ENCODE peak calls at places on chromosomes 11 and 22, in ten cellular contexts. One of them, this sample, is unnamed.

GRCh38 chr11:60127311-60127811 is 38.9 kb downstream of the MS4A2 start:
- DNase-seq in thoracic aorta: no peak
- DNase-seq in AG04450: no peak
- DNase-seq in adrenal gland: no peak
- DNase-seq in bronchial epithelial cell: peak; percentile 82
- DNase-seq in psoas muscle: no peak
- DNase-seq in cardiac fibroblast: no peak
- DNase-seq in fibroblast of pulmonary artery: no peak
- DNase-seq in H1: no peak
- DNase-seq in lower leg skin: no peak
- DNase-seq in this sample: no peak

GRCh38 chr11:93143800-93144199 is 54.0 kb downstream of the SLC36A4 start:
- DNase-seq in thoracic aorta: no peak
- DNase-seq in cardiac fibroblast: no peak
- DNase-seq in adrenal gland: no peak
- DNase-seq in lower leg skin: no peak
- DNase-seq in AG04450: no peak
- DNase-seq in psoas muscle: no peak
- DNase-seq in bronchial epithelial cell: no peak
- DNase-seq in fibroblast of pulmonary artery: no peak
- DNase-seq in H1: no peak
- DNase-seq in this sample: no peak

GRCh38 chr22:49934891-49935557 is 16.6 kb downstream of the CRELD2 start:
- DNase-seq in adrenal gland: peak; percentile 72
- DNase-seq in psoas muscle: peak; percentile 92
- DNase-seq in cardiac fibroblast: peak; percentile 85
- DNase-seq in AG04450: no peak
- DNase-seq in bronchial epithelial cell: no peak
- DNase-seq in thoracic aorta: no peak
- DNase-seq in H1: no peak
- DNase-seq in lower leg skin: peak; percentile 96
- DNase-seq in fibroblast of pulmonary artery: peak; percentile 62
- DNase-seq in this sample: no peak

GRCh38 chr11:73384871-73385692 is 8.9 kb downstream of the RELT start:
- DNase-seq in H1: no peak
- DNase-seq in AG04450: no peak
- DNase-seq in bronchial epithelial cell: no peak
- DNase-seq in lower leg skin: no peak
- DNase-seq in fibroblast of pulmonary artery: no peak
- DNase-seq in cardiac fibroblast: no peak
- DNase-seq in adrenal gland: peak; percentile 47
- DNase-seq in thoracic aorta: no peak
- DNase-seq in psoas muscle: peak; percentile 52
- DNase-seq in this sample: no peak

GRCh38 chr11:47980907-47981621 is 705 bp downstream of the PTPRJ start:
- DNase-seq in lower leg skin: peak; percentile 89
- DNase-seq in AG04450: no peak
- DNase-seq in H1: no peak
- DNase-seq in fibroblast of pulmonary artery: peak; percentile 41
- DNase-seq in adrenal gland: peak; percentile 41
- DNase-seq in bronchial epithelial cell: no peak
- DNase-seq in cardiac fibroblast: peak; percentile 56
- DNase-seq in thoracic aorta: no peak
- DNase-seq in psoas muscle: peak; percentile 56
- DNase-seq in this sample: no peak

GRCh38 chr11:779120-779954 is 2.0 kb upstream of the GATD1 start:
- DNase-seq in H1: no peak
- DNase-seq in psoas muscle: no peak
- DNase-seq in bronchial epithelial cell: no peak
- DNase-seq in fibroblast of pulmonary artery: no peak
- DNase-seq in cardiac fibroblast: no peak
- DNase-seq in thoracic aorta: no peak
- DNase-seq in lower leg skin: no peak
- DNase-seq in adrenal gland: no peak
- DNase-seq in AG04450: no peak
- DNase-seq in this sample: no peak

GRCh38 chr22:37627091-37627490 is 12.4 kb upstream of the SH3BP1 start:
- DNase-seq in adrenal gland: no peak
- DNase-seq in bronchial epithelial cell: no peak
- DNase-seq in AG04450: no peak
- DNase-seq in psoas muscle: no peak
- DNase-seq in lower leg skin: no peak
- DNase-seq in cardiac fibroblast: no peak
- DNase-seq in fibroblast of pulmonary artery: no peak
- DNase-seq in H1: no peak
- DNase-seq in thoracic aorta: no peak
- DNase-seq in this sample: no peak

GRCh38 chr11:126968915-126969314 is 31.7 kb downstream of the KIRREL3 start:
- DNase-seq in AG04450: no peak
- DNase-seq in lower leg skin: no peak
- DNase-seq in thoracic aorta: no peak
- DNase-seq in fibroblast of pulmonary artery: no peak
- DNase-seq in H1: peak; percentile 44
- DNase-seq in cardiac fibroblast: no peak
- DNase-seq in bronchial epithelial cell: peak; percentile 6
- DNase-seq in psoas muscle: no peak
- DNase-seq in adrenal gland: no peak
- DNase-seq in this sample: no peak

GRCh38 chr22:30882974-30883533 is 85.5 kb downstream of the MORC2 start:
- DNase-seq in psoas muscle: no peak
- DNase-seq in lower leg skin: no peak
- DNase-seq in fibroblast of pulmonary artery: no peak
- DNase-seq in thoracic aorta: no peak
- DNase-seq in H1: no peak
- DNase-seq in bronchial epithelial cell: no peak
- DNase-seq in AG04450: no peak
- DNase-seq in adrenal gland: no peak
- DNase-seq in cardiac fibroblast: no peak
- DNase-seq in this sample: no peak

GRCh38 chr22:30880847-30881246 is 87.7 kb downstream of the MORC2 start:
- DNase-seq in adrenal gland: no peak
- DNase-seq in thoracic aorta: no peak
- DNase-seq in AG04450: no peak
- DNase-seq in psoas muscle: no peak
- DNase-seq in lower leg skin: no peak
- DNase-seq in cardiac fibroblast: no peak
- DNase-seq in H1: no peak
- DNase-seq in fibroblast of pulmonary artery: no peak
- DNase-seq in bronchial epithelial cell: no peak
- DNase-seq in this sample: no peak

GRCh38 chr22:30880181-30880601 is 88.4 kb downstream of the MORC2 start:
- DNase-seq in fibroblast of pulmonary artery: no peak
- DNase-seq in AG04450: no peak
- DNase-seq in thoracic aorta: no peak
- DNase-seq in adrenal gland: no peak
- DNase-seq in lower leg skin: no peak
- DNase-seq in cardiac fibroblast: no peak
- DNase-seq in H1: no peak
- DNase-seq in bronchial epithelial cell: no peak
- DNase-seq in psoas muscle: no peak
- DNase-seq in this sample: no peak

GRCh38 chr22:30882181-30882771 is 86.3 kb downstream of the MORC2 start:
- DNase-seq in cardiac fibroblast: no peak
- DNase-seq in H1: no peak
- DNase-seq in lower leg skin: no peak
- DNase-seq in fibroblast of pulmonary artery: no peak
- DNase-seq in bronchial epithelial cell: no peak
- DNase-seq in adrenal gland: no peak
- DNase-seq in thoracic aorta: no peak
- DNase-seq in psoas muscle: no peak
- DNase-seq in AG04450: no peak
- DNase-seq in this sample: no peak

GRCh38 chr22:30881361-30882180 is 87.0 kb downstream of the MORC2 start:
- DNase-seq in psoas muscle: no peak
- DNase-seq in thoracic aorta: no peak
- DNase-seq in bronchial epithelial cell: no peak
- DNase-seq in AG04450: no peak
- DNase-seq in fibroblast of pulmonary artery: no peak
- DNase-seq in adrenal gland: no peak
- DNase-seq in lower leg skin: no peak
- DNase-seq in H1: no peak
- DNase-seq in cardiac fibroblast: peak; percentile 38
- DNase-seq in this sample: no peak
- H3K4me3 ChIP-seq in psoas muscle: no peak overlapping the region
- H3K4me3 ChIP-seq in thoracic aorta: no peak overlapping the region
- H3K4me3 ChIP-seq in bronchial epithelial cell: no peak overlapping the region
- H3K4me3 ChIP-seq in AG04450: no peak overlapping the region
- H3K4me3 ChIP-seq in fibroblast of pulmonary artery: no peak overlapping the region
- H3K4me3 ChIP-seq in adrenal gland: no peak overlapping the region
- H3K4me3 ChIP-seq in lower leg skin: no peak overlapping the region
- H3K4me3 ChIP-seq in H1: no peak overlapping the region
- H3K4me3 ChIP-seq in cardiac fibroblast: no peak overlapping the region
- H3K4me3 ChIP-seq in this sample: no peak overlapping the region

GRCh38 chr11:46075168-46075567 is 46.1 kb downstream of the PHF21A start:
- DNase-seq in lower leg skin: no peak
- DNase-seq in bronchial epithelial cell: peak; percentile 92
- DNase-seq in cardiac fibroblast: peak; percentile 73
- DNase-seq in H1: no peak
- DNase-seq in thoracic aorta: no peak
- DNase-seq in psoas muscle: no peak
- DNase-seq in fibroblast of pulmonary artery: peak; percentile 73
- DNase-seq in adrenal gland: no peak
- DNase-seq in AG04450: peak; percentile 54
- DNase-seq in this sample: no peak

GRCh38 chr11:46073632-46074031 is 47.6 kb downstream of the PHF21A start:
- DNase-seq in thoracic aorta: no peak
- DNase-seq in bronchial epithelial cell: no peak
- DNase-seq in adrenal gland: no peak
- DNase-seq in psoas muscle: no peak
- DNase-seq in AG04450: no peak
- DNase-seq in cardiac fibroblast: no peak
- DNase-seq in fibroblast of pulmonary artery: no peak
- DNase-seq in lower leg skin: no peak
- DNase-seq in H1: no peak
- DNase-seq in this sample: no peak

GRCh38 chr11:46079662-46080061 is 41.6 kb downstream of the PHF21A start:
- DNase-seq in AG04450: no peak
- DNase-seq in fibroblast of pulmonary artery: no peak
- DNase-seq in adrenal gland: no peak
- DNase-seq in lower leg skin: no peak
- DNase-seq in bronchial epithelial cell: no peak
- DNase-seq in thoracic aorta: no peak
- DNase-seq in H1: no peak
- DNase-seq in cardiac fibroblast: no peak
- DNase-seq in psoas muscle: no peak
- DNase-seq in this sample: no peak

GRCh38 chr11:46072172-46072964 is 48.9 kb downstream of the PHF21A start:
- DNase-seq in cardiac fibroblast: peak; percentile 57
- DNase-seq in bronchial epithelial cell: no peak
- DNase-seq in AG04450: no peak
- DNase-seq in fibroblast of pulmonary artery: peak; percentile 25
- DNase-seq in psoas muscle: no peak
- DNase-seq in H1: no peak
- DNase-seq in thoracic aorta: no peak
- DNase-seq in lower leg skin: no peak
- DNase-seq in adrenal gland: no peak
- DNase-seq in this sample: no peak

GRCh38 chr11:46075928-46076327 is 45.3 kb downstream of the PHF21A start:
- DNase-seq in bronchial epithelial cell: no peak
- DNase-seq in lower leg skin: no peak
- DNase-seq in AG04450: no peak
- DNase-seq in H1: no peak
- DNase-seq in thoracic aorta: no peak
- DNase-seq in cardiac fibroblast: no peak
- DNase-seq in adrenal gland: no peak
- DNase-seq in psoas muscle: no peak
- DNase-seq in fibroblast of pulmonary artery: no peak
- DNase-seq in this sample: no peak
- TF ChIP-seq CTCF in bronchial epithelial cell: peak; percentile 43
- TF ChIP-seq CTCF in lower leg skin: no peak
- TF ChIP-seq CTCF in AG04450: peak; percentile 36
- TF ChIP-seq CTCF in H1: no peak
- TF ChIP-seq CTCF in thoracic aorta: no peak
- TF ChIP-seq CTCF in cardiac fibroblast: peak; percentile 35
- TF ChIP-seq CTCF in adrenal gland: no peak
- TF ChIP-seq CTCF in psoas muscle: no peak
- TF ChIP-seq CTCF in fibroblast of pulmonary artery: peak; percentile 33
- TF ChIP-seq CTCF in this sample: peak; percentile 31

DNA sequence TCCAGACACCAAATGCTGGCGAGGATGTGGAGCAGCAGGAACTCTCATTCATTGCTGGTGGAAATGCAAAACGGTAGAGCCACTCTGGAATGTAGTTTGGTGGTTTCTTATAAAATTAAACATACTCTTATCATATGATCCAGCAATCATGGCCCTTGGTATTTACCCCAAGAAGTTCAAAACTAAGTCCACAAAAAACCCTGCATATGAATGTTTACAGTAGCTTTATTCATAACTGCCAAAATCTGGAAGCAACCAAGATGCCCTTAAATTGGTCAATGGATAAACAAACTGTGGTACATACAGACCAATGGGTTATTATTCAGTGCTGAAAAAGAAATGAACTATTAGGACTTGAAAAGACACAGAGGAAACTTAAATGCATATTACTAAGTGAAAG is 87.8 kb downstream of the APOL5 start:
- DNase-seq in adrenal gland: no peak
- DNase-seq in thoracic aorta: no peak
- DNase-seq in fibroblast of pulmonary artery: no peak
- DNase-seq in AG04450: no peak
- DNase-seq in cardiac fibroblast: no peak
- DNase-seq in psoas muscle: no peak
- DNase-seq in H1: no peak
- DNase-seq in lower leg skin: no peak
- DNase-seq in bronchial epithelial cell: no peak
- DNase-seq in this sample: no peak
- H3K4me3 ChIP-seq in adrenal gland: no peak overlapping the region
- H3K4me3 ChIP-seq in thoracic aorta: no peak overlapping the region
- H3K4me3 ChIP-seq in fibroblast of pulmonary artery: no peak overlapping the region
- H3K4me3 ChIP-seq in AG04450: no peak overlapping the region
- H3K4me3 ChIP-seq in cardiac fibroblast: no peak overlapping the region
- H3K4me3 ChIP-seq in psoas muscle: no peak overlapping the region
- H3K4me3 ChIP-seq in H1: no peak overlapping the region
- H3K4me3 ChIP-seq in lower leg skin: no peak overlapping the region
- H3K4me3 ChIP-seq in bronchial epithelial cell: no peak overlapping the region
- H3K4me3 ChIP-seq in this sample: no peak overlapping the region

DNA sequence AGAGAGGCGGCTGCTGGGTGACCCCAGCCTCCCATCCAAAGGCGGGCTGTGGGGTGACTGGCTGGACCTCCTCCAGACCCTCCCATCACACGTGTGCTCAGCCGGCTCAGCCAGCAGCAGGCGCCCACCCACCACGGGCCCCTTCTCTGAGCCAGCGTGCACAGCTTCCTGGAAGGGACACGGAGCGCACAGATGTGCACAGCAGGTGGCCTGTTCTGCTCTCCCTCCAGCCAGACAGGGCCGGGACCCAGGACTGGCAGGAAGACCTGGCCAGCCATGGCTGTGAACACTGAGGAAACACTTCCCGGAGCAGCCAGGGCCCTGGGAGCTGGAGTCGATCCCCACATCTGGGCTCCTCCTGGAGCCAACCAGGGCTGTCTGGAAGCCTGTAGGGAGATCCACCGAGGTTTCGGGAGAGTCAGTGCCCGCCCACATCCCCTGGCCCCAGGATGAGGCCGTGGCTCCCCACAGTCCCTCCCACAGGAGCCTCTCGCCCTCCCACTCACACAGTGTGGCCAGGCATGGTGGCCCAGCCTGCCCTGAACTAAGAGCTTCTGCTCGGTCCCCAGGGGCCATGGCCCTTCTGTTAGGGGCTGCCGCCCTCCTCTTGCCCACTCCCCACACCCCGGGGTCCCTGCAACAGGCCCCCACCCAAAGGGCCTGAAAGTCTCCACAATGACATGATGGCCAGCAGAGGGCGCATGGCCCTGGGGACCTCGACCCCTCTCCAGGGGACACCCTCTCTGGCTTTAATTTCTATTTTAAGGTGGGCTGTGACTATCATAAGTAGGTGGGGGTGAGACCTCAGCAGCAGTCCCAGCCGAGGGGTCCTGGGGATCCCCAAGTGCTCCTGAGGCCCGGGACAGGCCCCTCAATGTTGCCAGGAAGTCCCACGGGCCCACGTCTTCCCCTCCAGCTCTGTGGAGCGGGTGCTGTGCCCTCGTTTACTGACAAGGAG is 90.6 kb upstream of the FGF3 start:
- DNase-seq in AG04450: no peak
- DNase-seq in adrenal gland: no peak
- DNase-seq in H1: no peak
- DNase-seq in fibroblast of pulmonary artery: no peak
- DNase-seq in psoas muscle: no peak
- DNase-seq in bronchial epithelial cell: no peak
- DNase-seq in cardiac fibroblast: no peak
- DNase-seq in thoracic aorta: no peak
- DNase-seq in lower leg skin: peak; percentile 79
- DNase-seq in this sample: no peak
- TF ChIP-seq CTCF in AG04450: peak; percentile 69
- TF ChIP-seq CTCF in adrenal gland: peak; percentile 27
- TF ChIP-seq CTCF in H1: peak; percentile 82
- TF ChIP-seq CTCF in fibroblast of pulmonary artery: peak; percentile 62
- TF ChIP-seq CTCF in psoas muscle: peak; percentile 41
- TF ChIP-seq CTCF in bronchial epithelial cell: peak; percentile 66
- TF ChIP-seq CTCF in cardiac fibroblast: peak; percentile 62
- TF ChIP-seq CTCF in thoracic aorta: peak; percentile 67
- TF ChIP-seq CTCF in lower leg skin: no peak
- TF ChIP-seq CTCF in this sample: peak; percentile 65

This sample was measured in LNCaP clone FGC.